ENCODE peak calls at places on chromosome 10, in ten cellular contexts. E is substantia nigra; R is epithelial cell of proximal tubule; Y is endothelial cell; H is HTR-8/SVneo; P is GM19239; F is cardiac muscle cell; I is ELR; T is stimulated activated CD8-positive, alpha-beta memory T cell treated with anti-CD3 and anti-CD28 coated beads, Interleukin-15, amount 100 ng/mL, for 1 hour; J is activated CD4-positive, alpha-beta T cell treated with anti-CD3 and anti-CD28 coated beads, Interleukin-2, amount 50 U/mL, for 24 hours. L is an unnamed sample.
A peak's percentile ranks its signal among the peaks of the same experiment; 100 is the strongest.

GRCh38 chr10:61830072-61830845 is 71.2 kb upstream of the ARID5B start:
- DNase-seq in E (no peak), R (no peak), Y (peak; percentile 22), H (no peak), P (no peak), F (peak; percentile 48), I (no peak), T (no peak), J (no peak), L (no peak)

GRCh38 chr10:77195101-77195500 is 442.5 kb downstream of the KCNMA1 start:
- DNase-seq in E (no peak), R (peak; percentile 84), Y (no peak), H (peak; percentile 74), P (no peak), F (peak; percentile 80), I (peak; percentile 94), T (no peak), J (no peak), L (no peak)

GRCh38 chr10:88873757-88874156 is 6.3 kb upstream of the STAMBPL1 start:
- DNase-seq in E (no peak), R (no peak), Y (no peak), H (no peak), P (no peak), F (no peak), I (no peak), T (no peak), J (no peak), L (no peak)

GRCh38 chr10:62760401-62760800 is 44.1 kb upstream of the ADO start:
- DNase-seq in E (no peak), R (no peak), Y (peak; percentile 60), H (no peak), P (no peak), F (no peak), I (no peak), T (no peak), J (no peak), L (no peak)

GRCh38 chr10:79061441-79062315 is 7.1 kb upstream of the ZMIZ1 start:
- DNase-seq in E (no peak), R (no peak), Y (no peak), H (no peak), P (no peak), F (no peak), I (no peak), T (no peak), J (no peak), L (no peak)

GRCh38 chr10:113557389-113558321 is 4.8 kb downstream of the HABP2 start:
- DNase-seq in E (no peak), R (no peak), Y (no peak), H (no peak), P (no peak), F (peak; percentile 16), I (no peak), T (no peak), J (no peak), L (no peak)

GRCh38 chr10:21516270-21517131 is 9.0 kb downstream of the SKIDA1 start:
- DNase-seq in E (peak; percentile 49), R (no peak), Y (peak; percentile 68), H (no peak), P (no peak), F (peak; percentile 86), I (peak; percentile 78), T (no peak), J (no peak), L (peak; percentile 40)

GRCh38 chr10:30127120-30127541 is 67.7 kb upstream of the JCAD start:
- DNase-seq in E (no peak), R (no peak), Y (no peak), H (no peak), P (no peak), F (peak; percentile 79), I (no peak), T (no peak), J (no peak), L (no peak)

GRCh38 chr10:70355234-70356021 is 27.0 kb downstream of the LRRC20 start:
- DNase-seq in E (no peak), R (no peak), Y (no peak), H (no peak), P (no peak), F (peak; percentile 29), I (no peak), T (no peak), J (no peak), L (no peak)

GRCh38 chr10:78754269-78755074 is 314.3 kb upstream of the ZMIZ1 start:
- DNase-seq in E (no peak), R (no peak), Y (no peak), H (no peak), P (no peak), F (peak; percentile 95), I (peak; percentile 32), T (no peak), J (no peak), L (no peak)

L was measured in activated naive CD4-positive, alpha-beta T cell.